ENCODE peak calls at places on chromosome 15, in four cellular contexts. H is AG10803; N is cardiac fibroblast; B is CD8-positive, alpha-beta T cell. F is an unnamed sample.

GRCh38 chr15:42491540-42492225 is 742 bp upstream of the ZNF106 start:
- DNase-seq in H (peak; percentile 72), N (peak; percentile 75), B (no peak), F (peak; percentile 77)

GRCh38 chr15:66878761-66879160 is 176.7 kb downstream of the SMAD6 start:
- DNase-seq in H (no peak), N (no peak), B (no peak), F (no peak)

GRCh38 chr15:100772478-100773378 is 106.9 kb upstream of the ALDH1A3 start:
- DNase-seq in H (no peak), N (no peak), B (no peak), F (no peak)

GRCh38 chr15:99143230-99143629 is 38.4 kb downstream of the SYNM start:
- DNase-seq in H (no peak), N (no peak), B (no peak), F (no peak)

GRCh38 chr15:25247418-25248030 is 191.3 kb downstream of the UBE3A start:
- DNase-seq in H (no peak), N (no peak), B (no peak), F (no peak)

GRCh38 chr15:81398910-81399551 is 25.0 kb upstream of the TMC3 start:
- DNase-seq in H (peak; percentile 66), N (peak; percentile 19), B (no peak), F (peak; percentile 35)

GRCh38 chr15:24858737-24859601 is 95.8 kb upstream of the SNRPN start:
- DNase-seq in H (peak; percentile 28), N (no peak), B (no peak), F (peak; percentile 14)

GRCh38 chr15:95635666-95636065 is 694.8 kb upstream of the NR2F2 start:
- DNase-seq in H (no peak), N (no peak), B (no peak), F (no peak)

GRCh38 chr15:23035964-23036566 is 3.3 kb downstream of the TUBGCP5 start:
- DNase-seq in H (peak; percentile 53), N (peak; percentile 74), B (peak; percentile 35), F (peak; percentile 55)

GRCh38 chr15:101657968-101658784 is 6.0 kb upstream of the TM2D3 start:
- DNase-seq in H (no peak), N (no peak), B (no peak), F (no peak)

GRCh38 chr15:91559066-91559465 is 294.4 kb upstream of the SLCO3A1 start:
- DNase-seq in H (no peak), N (no peak), B (no peak), F (no peak)

GRCh38 chr15:66760358-66760967 is 58.4 kb downstream of the SMAD6 start:
- DNase-seq in H (no peak), N (no peak), B (no peak), F (no peak)

GRCh38 chr15:38671675-38672141 is 107.1 kb upstream of the RASGRP1 start:
- DNase-seq in H (peak; percentile 14), N (peak; percentile 33), B (peak; percentile 70), F (no peak)

GRCh38 chr15:66004618-66005262 is 135.4 kb downstream of the RAB11A start:
- DNase-seq in H (peak; percentile 13), N (peak; percentile 46), B (no peak), F (peak; percentile 50)

GRCh38 chr15:42549052-42549491 is 434 bp downstream of the HAUS2 start:
- DNase-seq in H (peak; percentile 15), N (peak; percentile 42), B (peak; percentile 46), F (peak; percentile 34)

GRCh38 chr15:94234300-94234699 is 2.9 kb downstream of the MCTP2 start:
- DNase-seq in H (no peak), N (no peak), B (no peak), F (no peak)

GRCh38 chr15:67690936-67691335 is 134.4 kb upstream of the SKOR1 start:
- DNase-seq in H (peak; percentile 51), N (peak; percentile 39), B (no peak), F (peak; percentile 37)

GRCh38 chr15:66566963-66567531 is 1.2 kb upstream of the LCTL start:
- DNase-seq in H (peak; percentile 66), N (peak; percentile 81), B (peak; percentile 43), F (peak; percentile 76)

GRCh38 chr15:29571728-29572454 is 250.4 kb downstream of the TJP1 start:
- DNase-seq in H (no peak), N (peak; percentile 14), B (no peak), F (peak; percentile 22)

GRCh38 chr15:67137951-67138935 is 72.8 kb downstream of the SMAD3 start:
- DNase-seq in H (no peak), N (no peak), B (no peak), F (peak; percentile 48)

GRCh38 chr15:61831505-61831921 is 228.7 kb downstream of the VPS13C start:
- DNase-seq in H (no peak), N (no peak), B (no peak), F (no peak)

GRCh38 chr15:27165590-27165989 is 194.6 kb downstream of the GABRG3 start:
- DNase-seq in H (no peak), N (no peak), B (no peak), F (no peak)

GRCh38 chr15:84034831-84035753 is 200.5 kb upstream of the GOLGA6L4 start:
- DNase-seq in H (peak; percentile 31), N (peak; percentile 68), B (no peak), F (peak; percentile 59)

GRCh38 chr15:74327756-74328155 is 39.7 kb downstream of the CYP11A1 start:
- DNase-seq in H (no peak), N (no peak), B (no peak), F (no peak)

GRCh38 chr15:89514186-89514585 is 17.8 kb upstream of the RHCG start:
- DNase-seq in H (no peak), N (no peak), B (no peak), F (no peak)

GRCh38 chr15:36896949-36897348 is 203.4 kb downstream of the MEIS2 start:
- DNase-seq in H (no peak), N (no peak), B (no peak), F (no peak)

GRCh38 chr15:72680931-72681330 is 5.1 kb downstream of the HIGD2B start:
- DNase-seq in H (no peak), N (no peak), B (no peak), F (no peak)

GRCh38 chr15:22265961-22266360 is 185.6 kb downstream of the OR4M2 start:
- DNase-seq in H (no peak), N (no peak), B (no peak), F (no peak)

GRCh38 chr15:80547264-80547663 is 143.1 kb downstream of the ARNT2 start:
- DNase-seq in H (no peak), N (no peak), B (no peak), F (peak; percentile 17)

GRCh38 chr15:97037080-97037479 is 706.6 kb downstream of the NR2F2 start:
- DNase-seq in H (no peak), N (peak; percentile 25), B (no peak), F (no peak)

GRCh38 chr15:34609658-34610057 is 26.2 kb upstream of the GOLGA8B start:
- DNase-seq in H (no peak), N (no peak), B (no peak), F (no peak)

GRCh38 chr15:34607832-34608231 is 24.4 kb upstream of the GOLGA8B start:
- DNase-seq in H (no peak), N (no peak), B (no peak), F (no peak)

GRCh38 chr15:34609102-34609501 is 25.7 kb upstream of the GOLGA8B start:
- DNase-seq in H (no peak), N (no peak), B (no peak), F (no peak)

GRCh38 chr15:34610388-34610787 is 26.9 kb upstream of the GOLGA8B start:
- DNase-seq in H (peak; percentile 24), N (peak; percentile 49), B (no peak), F (peak; percentile 5)

DNA sequence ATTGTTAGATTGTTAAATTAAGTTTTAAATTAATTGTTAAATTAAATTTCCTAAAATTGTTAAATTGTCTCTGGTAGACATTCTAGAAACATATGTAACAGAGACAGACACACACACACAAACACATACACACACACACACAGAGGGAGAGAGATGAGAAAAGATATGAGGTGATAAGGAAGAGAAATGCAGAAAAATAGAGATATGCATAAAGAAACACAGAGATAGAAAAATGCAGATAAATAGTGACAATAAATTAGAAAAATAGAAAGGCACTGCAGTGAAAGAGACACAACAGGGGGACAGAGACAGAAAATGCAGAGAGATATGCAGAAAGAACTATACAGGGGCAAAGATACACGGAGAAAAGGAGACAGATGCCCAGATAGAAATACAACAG is 25.1 kb upstream of the GOLGA8B start:
- DNase-seq in H (no peak), N (no peak), B (no peak), F (no peak)
- H3K4me3 ChIP-seq in H (no peak overlapping the region), N (no peak overlapping the region), B (no peak overlapping the region), F (no peak overlapping the region)

GRCh38 chr15:92654662-92655061 is 913 bp downstream of the FAM174B start:
- DNase-seq in H (no peak), N (no peak), B (no peak), F (no peak)
- H3K4me3 ChIP-seq in H (no peak overlapping the region), N (no peak overlapping the region), B (no peak overlapping the region), F (no peak overlapping the region)

GRCh38 chr15:50881121-50882048 is 27.1 kb upstream of the AP4E1 start:
- DNase-seq in H (peak; percentile 25), N (no peak), B (no peak), F (peak; percentile 35)

GRCh38 chr15:50884583-50884982 is 23.9 kb upstream of the AP4E1 start:
- DNase-seq in H (peak; percentile 31), N (peak; percentile 58), B (no peak), F (peak; percentile 75)

GRCh38 chr15:50886139-50886467 is 22.4 kb upstream of the AP4E1 start:
- DNase-seq in H (no peak), N (no peak), B (no peak), F (no peak)

GRCh38 chr15:50886611-50887350 is 21.7 kb upstream of the AP4E1 start:
- DNase-seq in H (no peak), N (peak; percentile 13), B (no peak), F (no peak)

DNA sequence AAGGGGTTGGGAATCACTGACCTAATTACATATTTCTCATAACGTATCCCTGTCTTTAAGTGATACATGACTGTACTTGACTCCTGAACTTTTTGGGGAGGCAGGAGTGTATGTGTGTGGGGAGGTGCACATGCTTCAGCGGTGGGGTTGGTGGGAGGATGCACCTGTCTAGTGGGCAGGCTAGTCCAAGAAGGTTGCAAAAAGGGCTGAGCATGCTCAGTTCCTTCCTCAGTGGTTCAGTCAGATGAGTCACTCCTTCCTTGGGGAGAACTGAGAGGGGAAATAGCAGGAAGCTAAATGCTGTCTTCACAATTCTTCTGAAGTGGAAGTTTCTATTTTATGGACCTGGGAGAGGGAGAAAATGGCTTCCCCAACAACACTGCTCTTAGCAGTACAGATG is 24.6 kb upstream of the AP4E1 start:
- DNase-seq in H (peak; percentile 39), N (peak; percentile 79), B (no peak), F (peak; percentile 44)
- H3K4me3 ChIP-seq in H (no peak overlapping the region), N (no peak overlapping the region), B (no peak overlapping the region), F (no peak overlapping the region)

DNA sequence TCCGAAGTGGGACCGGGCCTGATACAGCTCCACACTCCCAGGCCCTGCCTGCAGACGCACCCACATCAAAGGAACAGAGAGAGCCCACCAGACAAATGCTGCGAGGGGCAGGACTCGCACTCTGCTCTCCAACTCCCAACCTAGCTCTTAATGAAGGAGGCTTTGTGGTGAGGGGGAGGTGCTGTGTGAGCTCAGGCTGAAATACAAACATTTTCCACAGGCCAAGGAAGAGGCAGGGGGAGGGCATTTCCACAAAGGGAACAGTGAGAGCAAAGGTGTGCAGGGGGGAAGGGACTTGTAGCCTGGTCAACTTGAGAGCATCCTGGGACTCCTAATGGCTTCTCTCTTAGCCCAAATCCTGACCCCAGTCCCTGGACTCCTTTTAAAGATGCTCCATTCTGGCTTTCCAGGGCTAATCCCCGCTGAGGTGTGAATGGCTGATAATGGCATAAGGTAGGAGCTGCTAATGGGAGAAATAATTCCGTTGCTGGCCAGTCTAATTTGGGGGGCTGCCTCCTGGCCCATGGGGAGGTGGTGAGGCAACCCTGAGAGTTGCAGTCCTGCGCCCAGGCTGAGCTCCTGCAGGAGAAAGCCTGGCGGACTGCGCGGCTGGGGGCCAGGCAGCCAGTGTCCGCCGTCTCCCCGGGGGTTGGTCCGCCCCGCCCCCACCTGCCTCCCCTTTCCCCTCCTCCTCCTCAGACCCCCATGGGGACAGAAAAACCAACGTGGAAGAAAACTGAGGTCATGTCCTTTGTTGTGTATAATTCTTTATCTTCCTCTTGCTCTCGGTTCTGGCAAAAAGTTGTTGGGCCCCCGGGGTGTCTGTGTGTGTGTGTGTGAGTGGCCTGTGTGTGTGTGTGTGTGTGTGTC is 9.5 kb downstream of the LINGO1 start:
- DNase-seq in H (no peak), N (no peak), B (no peak), F (no peak)
- H3K4me3 ChIP-seq in H (no peak overlapping the region), N (no peak overlapping the region), B (no peak overlapping the region), F (no peak overlapping the region)